ENCODE peak calls at places on chromosome 14, in seven cellular contexts. A, F, D, Q, T, L and O are unnamed samples.

GRCh38 chr14:99548871-99549270 is 55.1 kb downstream of the CCDC85C start:
- DNase-seq in D (no peak), T (no peak), A (no peak), Q (no peak), F (no peak), L (no peak), O (no peak)

GRCh38 chr14:96986701-96987474 is 189.7 kb downstream of the VRK1 start:
- DNase-seq in Q (no peak), L (no peak), A (no peak), F (no peak), D (no peak), T (no peak), O (no peak)

GRCh38 chr14:105894125-105894977 is 368.0 kb downstream of the TMEM121 start:
- DNase-seq in F (no peak), A (no peak), Q (no peak), L (no peak), D (no peak), T (no peak), O (no peak)

GRCh38 chr14:100532154-100532915 is 54.9 kb downstream of the BEGAIN start:
- DNase-seq in T (no peak), Q (no peak), A (no peak), D (peak; percentile 39), F (no peak), L (no peak), O (no peak)

GRCh38 chr14:34713681-34714319 is 593 bp downstream of the CFL2 start:
- DNase-seq in D (no peak), F (no peak), A (peak; percentile 74), L (peak; percentile 65), Q (peak; percentile 13), T (no peak), O (peak; percentile 33)

GRCh38 chr14:50828738-50829471 is 2.1 kb downstream of the NIN start:
- DNase-seq in T (no peak), L (no peak), D (no peak), Q (no peak), A (no peak), F (no peak), O (no peak)

GRCh38 chr14:86501611-86502010 is 971.7 kb downstream of the FLRT2 start:
- DNase-seq in Q (no peak), D (no peak), T (peak; percentile 2), F (no peak), A (no peak), L (no peak), O (no peak)

GRCh38 chr14:94685166-94685581 is 73.0 kb downstream of the SERPINA3 start:
- DNase-seq in A (no peak), D (no peak), L (no peak), T (no peak), Q (no peak), F (no peak), O (peak; percentile 19)

GRCh38 chr14:92503756-92504491 is 9.7 kb upstream of the RIN3 start:
- DNase-seq in F (peak; percentile 68), Q (no peak), D (no peak), A (peak; percentile 96), T (no peak), L (no peak), O (no peak)

GRCh38 chr14:87995500-87996275 is 2.7 kb upstream of the GALC start:
- DNase-seq in T (no peak), F (no peak), Q (no peak), A (no peak), D (no peak), L (no peak), O (no peak)

GRCh38 chr14:71488703-71489141 is 443.5 kb upstream of the RGS6 start:
- DNase-seq in F (no peak), Q (no peak), T (no peak), D (no peak), L (no peak), A (no peak), O (no peak)

GRCh38 chr14:70845601-70846000 is 36.3 kb upstream of the MAP3K9 start:
- DNase-seq in F (no peak), D (no peak), L (no peak), A (no peak), T (no peak), Q (no peak), O (no peak)

GRCh38 chr14:104827173-104828055 is 26.5 kb downstream of the ZBTB42 start:
- DNase-seq in Q (peak; percentile 82), F (no peak), L (peak; percentile 55), A (peak; percentile 61), T (no peak), D (no peak), O (peak; percentile 95)

GRCh38 chr14:46063872-46064271 is 587.7 kb downstream of the RPL10L start:
- DNase-seq in D (no peak), A (no peak), L (no peak), Q (peak; percentile 5), F (no peak), T (no peak), O (peak; percentile 2)

GRCh38 chr14:101194356-101195308 is 291.1 kb upstream of the RTL1 start:
- DNase-seq in T (no peak), L (no peak), F (no peak), A (no peak), Q (no peak), D (peak; percentile 36), O (no peak)

GRCh38 chr14:51328942-51329350 is 88.9 kb downstream of the TMX1 start:
- DNase-seq in D (no peak), L (no peak), T (no peak), A (peak; percentile 15), F (no peak), Q (no peak), O (no peak)

GRCh38 chr14:89912667-89913211 is 41.8 kb downstream of the EFCAB11 start:
- DNase-seq in F (no peak), Q (peak; percentile 26), T (no peak), A (peak; percentile 96), D (no peak), L (no peak), O (peak; percentile 53)

GRCh38 chr14:47454025-47454424 is 221.4 kb downstream of the MDGA2 start:
- DNase-seq in L (no peak), T (no peak), A (no peak), F (no peak), Q (no peak), D (no peak), O (no peak)

GRCh38 chr14:22613091-22613695 is 15.1 kb downstream of the ABHD4 start:
- DNase-seq in A (peak; percentile 15), Q (no peak), D (no peak), T (no peak), L (no peak), F (no peak), O (peak; percentile 38)

GRCh38 chr14:52072266-52072780 is 3.5 kb upstream of the NID2 start:
- DNase-seq in T (no peak), L (no peak), F (no peak), D (no peak), A (no peak), Q (no peak), O (no peak)

GRCh38 chr14:81137316-81137715 is 83.4 kb downstream of the GTF2A1 start:
- DNase-seq in D (no peak), T (no peak), F (no peak), L (no peak), A (peak; percentile 74), Q (no peak), O (no peak)

GRCh38 chr14:60648169-60648933 is 926 bp downstream of the SIX1 start:
- DNase-seq in L (peak; percentile 58), Q (no peak), T (no peak), D (no peak), F (no peak), A (peak; percentile 66), O (peak; percentile 45)

GRCh38 chr14:88392609-88393008 is 7.2 kb downstream of the SPATA7 start:
- DNase-seq in D (no peak), A (no peak), F (no peak), T (no peak), L (no peak), Q (no peak), O (no peak)

GRCh38 chr14:100618763-100619320 is 31.6 kb upstream of the BEGAIN start:
- DNase-seq in L (no peak), D (no peak), F (no peak), A (no peak), Q (no peak), T (no peak), O (no peak)

GRCh38 chr14:99383457-99384428 is 96.9 kb downstream of the SETD3 start:
- DNase-seq in A (peak; percentile 33), L (no peak), T (no peak), F (no peak), D (no peak), Q (no peak), O (peak; percentile 35)

GRCh38 chr14:24051789-24052655 is at the start of gene CARMIL3:
- DNase-seq in T (peak; percentile 48), A (peak; percentile 52), D (peak; percentile 60), F (no peak), Q (peak; percentile 77), L (peak; percentile 78), O (peak; percentile 90)